ENCODE peak calls at places on chromosomes 16 and 17, in four cellular contexts. One of them, this sample, is unnamed.

GRCh38 chr16:15618392-15618791 is 24.6 kb downstream of the MARF1 start:
- DNase-seq in thoracic aorta: no peak
- DNase-seq in small intestine: no peak
- DNase-seq in tibial nerve: no peak
- DNase-seq in this sample: no peak

GRCh38 chr16:1859650-1860049 is 12.3 kb downstream of the MEIOB start:
- DNase-seq in thoracic aorta: no peak
- DNase-seq in small intestine: peak; percentile 64
- DNase-seq in tibial nerve: no peak
- DNase-seq in this sample: no peak

GRCh38 chr16:1183235-1183907 is 30.5 kb downstream of the CACNA1H start:
- DNase-seq in small intestine: no peak
- DNase-seq in tibial nerve: no peak
- DNase-seq in thoracic aorta: no peak
- DNase-seq in this sample: no peak

GRCh38 chr17:740240-741055 is 8.1 kb downstream of the TLCD3A start:
- DNase-seq in small intestine: no peak
- DNase-seq in tibial nerve: no peak
- DNase-seq in thoracic aorta: no peak
- DNase-seq in this sample: no peak

GRCh38 chr17:79844869-79845600 is 5.8 kb upstream of the CBX4 start:
- DNase-seq in thoracic aorta: no peak
- DNase-seq in tibial nerve: no peak
- DNase-seq in small intestine: peak; percentile 64
- DNase-seq in this sample: no peak

GRCh38 chr17:77036136-77036840 is 104.5 kb upstream of the SEC14L1 start:
- DNase-seq in tibial nerve: no peak
- DNase-seq in thoracic aorta: no peak
- DNase-seq in small intestine: no peak
- DNase-seq in this sample: no peak

GRCh38 chr17:12613566-12613965 is 52.1 kb upstream of the MYOCD start:
- DNase-seq in small intestine: no peak
- DNase-seq in thoracic aorta: no peak
- DNase-seq in tibial nerve: no peak
- DNase-seq in this sample: no peak

GRCh38 chr17:76940293-76940692 is 72.1 kb downstream of the MGAT5B start:
- DNase-seq in small intestine: no peak
- DNase-seq in tibial nerve: no peak
- DNase-seq in thoracic aorta: no peak
- DNase-seq in this sample: no peak

DNA sequence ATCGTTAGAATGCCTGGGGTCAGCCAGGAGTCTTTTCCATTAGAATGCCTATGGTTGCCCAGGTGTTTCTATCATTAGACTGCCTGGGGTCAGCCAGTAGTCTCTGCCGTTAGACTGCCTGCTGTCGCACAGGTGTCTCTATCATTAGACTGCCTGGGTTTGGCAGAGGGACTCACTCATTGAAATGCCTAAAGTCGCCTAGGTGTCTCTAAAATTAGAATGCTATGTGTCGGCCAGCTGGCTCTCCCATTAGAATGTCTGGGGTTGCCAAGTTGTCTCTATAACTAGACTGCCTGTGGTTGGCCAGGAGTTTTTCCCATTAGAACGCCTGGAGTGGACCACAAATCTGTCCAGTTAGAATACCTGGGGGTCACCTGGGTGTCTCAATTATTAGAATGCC is 2266.5 kb downstream of the TP53TG3F start:
- DNase-seq in tibial nerve: no peak
- DNase-seq in small intestine: no peak
- DNase-seq in thoracic aorta: no peak
- DNase-seq in this sample: no peak
- H3K9me3 ChIP-seq in tibial nerve: peaks cover 4% of the 10 kb centered on the region
- H3K9me3 ChIP-seq in small intestine: no peaks in the 10 kb centered on the region
- H3K9me3 ChIP-seq in thoracic aorta: peaks cover 4% of the 10 kb centered on the region
- H3K9me3 ChIP-seq in this sample: peaks cover 10% of the 10 kb centered on the region

DNA sequence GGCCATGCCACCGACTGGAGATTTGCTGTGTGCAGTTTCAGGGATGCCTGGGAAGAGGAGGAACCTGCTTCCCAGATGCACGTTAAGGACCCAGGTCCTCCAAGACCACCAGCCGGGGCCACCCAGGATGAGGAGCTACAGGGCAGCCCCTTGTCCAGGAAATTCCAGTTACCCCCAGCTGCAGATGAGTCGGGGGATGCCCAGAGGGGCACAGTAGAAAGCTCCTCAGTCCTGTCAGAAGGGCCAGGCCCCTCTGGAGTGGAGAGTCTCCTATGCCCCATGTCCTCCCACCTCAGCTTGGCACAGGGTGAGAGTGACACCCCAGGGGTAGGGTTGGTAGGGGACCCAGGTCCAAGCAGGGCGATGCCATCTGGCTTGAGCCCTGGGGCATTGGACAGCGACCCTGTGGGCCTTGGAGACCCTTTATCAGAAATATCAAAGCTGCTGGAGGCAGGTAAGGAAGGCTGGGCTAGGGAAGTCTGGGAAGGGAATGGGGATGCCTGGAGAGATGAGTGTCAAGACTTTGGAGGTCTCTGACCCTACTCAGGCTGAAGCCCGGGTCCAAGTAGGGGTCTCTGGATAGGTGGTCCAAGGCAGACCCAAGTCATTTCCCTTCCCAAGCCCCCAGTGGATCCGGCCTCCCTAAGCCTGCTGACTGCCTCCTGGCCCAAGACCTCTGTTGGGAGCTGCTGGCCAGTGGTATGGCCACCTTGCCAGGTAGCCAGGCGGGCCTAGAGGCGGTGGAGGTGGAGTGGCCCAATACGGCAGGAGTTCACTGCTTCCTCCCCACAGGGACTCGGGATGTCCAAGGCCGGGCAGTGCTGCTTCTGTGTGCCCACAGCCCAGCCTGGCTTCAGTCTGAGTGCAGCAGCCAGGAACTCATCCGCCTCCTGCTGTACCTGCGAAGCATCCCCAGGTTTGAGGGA is 1.0 kb downstream of the PLEKHG4 start:
- DNase-seq in tibial nerve: no peak
- DNase-seq in small intestine: no peak
- DNase-seq in thoracic aorta: no peak
- DNase-seq in this sample: no peak
- H3K4me3 ChIP-seq in tibial nerve: peak overlapping the region; percentile 38
- H3K4me3 ChIP-seq in small intestine: no peak overlapping the region
- H3K4me3 ChIP-seq in thoracic aorta: no peak overlapping the region
- H3K4me3 ChIP-seq in this sample: no peak overlapping the region

GRCh38 chr16:12063435-12063834 is 86.9 kb downstream of the SNX29 start:
- DNase-seq in small intestine: no peak
- DNase-seq in thoracic aorta: no peak
- DNase-seq in tibial nerve: no peak
- DNase-seq in this sample: no peak

GRCh38 chr16:12061336-12062055 is 85.0 kb downstream of the SNX29 start:
- DNase-seq in small intestine: no peak
- DNase-seq in tibial nerve: no peak
- DNase-seq in thoracic aorta: no peak
- DNase-seq in this sample: no peak

GRCh38 chr16:12060751-12061150 is 84.2 kb downstream of the SNX29 start:
- DNase-seq in tibial nerve: no peak
- DNase-seq in thoracic aorta: no peak
- DNase-seq in small intestine: no peak
- DNase-seq in this sample: no peak

GRCh38 chr16:12063004-12063395 is 86.5 kb downstream of the SNX29 start:
- DNase-seq in small intestine: no peak
- DNase-seq in thoracic aorta: no peak
- DNase-seq in tibial nerve: no peak
- DNase-seq in this sample: no peak

DNA sequence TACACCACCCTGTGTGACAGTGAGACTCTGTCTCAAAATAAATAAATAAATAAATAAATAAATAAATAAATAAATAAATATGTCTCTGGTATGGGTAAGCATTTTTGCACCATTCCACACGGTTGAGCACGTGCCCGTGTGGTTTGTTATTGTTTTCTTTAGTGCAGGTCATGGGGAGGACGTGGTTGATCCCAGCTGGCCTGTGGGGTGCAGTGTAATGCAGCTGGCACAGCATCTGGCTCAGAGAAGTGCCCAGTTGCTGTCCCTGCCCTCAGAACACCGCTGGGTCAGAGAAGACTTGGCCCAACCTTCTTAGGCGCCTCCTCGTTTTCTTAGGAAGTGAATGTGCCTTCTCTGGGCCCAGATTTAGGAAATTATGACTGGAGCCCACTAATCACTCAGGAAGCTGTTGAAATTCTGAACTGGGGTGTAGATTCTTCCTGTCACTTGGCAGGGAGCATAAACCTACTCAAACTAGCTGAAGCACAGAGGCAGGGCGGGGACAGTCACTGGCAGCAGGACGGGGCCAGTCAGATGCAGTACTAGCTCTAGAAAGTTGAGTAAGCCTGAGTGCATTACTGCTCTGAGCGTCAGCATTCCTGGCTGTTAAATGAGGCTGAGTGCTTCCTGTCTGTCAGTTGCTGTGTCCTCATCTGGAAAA is 85.9 kb downstream of the SNX29 start:
- DNase-seq in thoracic aorta: peak; percentile 90
- DNase-seq in small intestine: peak; percentile 6
- DNase-seq in tibial nerve: peak; percentile 68
- DNase-seq in this sample: no peak
- H3K27ac ChIP-seq in thoracic aorta: peak overlapping the region; percentile 95
- H3K27ac ChIP-seq in small intestine: peak overlapping the region; percentile 79
- H3K27ac ChIP-seq in tibial nerve: peak overlapping the region; percentile 86
- H3K27ac ChIP-seq in this sample: no peak overlapping the region

DNA sequence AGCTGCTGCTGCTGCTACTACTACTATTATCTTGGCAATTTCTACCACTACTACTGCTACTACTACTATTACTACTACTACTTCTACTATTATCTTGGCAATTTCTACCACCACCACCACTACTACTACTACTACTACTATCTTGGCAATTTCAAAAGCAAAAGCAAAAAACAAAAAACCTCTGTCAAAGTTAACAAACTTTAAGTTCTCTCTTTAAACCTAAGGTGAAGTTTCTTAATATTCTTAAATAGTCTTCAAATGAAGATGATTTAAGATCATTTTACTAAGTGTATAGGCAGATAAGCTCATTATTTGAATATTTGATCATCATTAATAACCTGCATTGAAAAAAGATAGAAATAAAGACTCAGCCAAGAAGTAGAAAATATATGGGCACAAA is 118.5 kb downstream of the BRIP1 start:
- DNase-seq in thoracic aorta: no peak
- DNase-seq in tibial nerve: no peak
- DNase-seq in small intestine: no peak
- DNase-seq in this sample: no peak
- H3K9me3 ChIP-seq in thoracic aorta: peaks cover 4% of the 10 kb centered on the region
- H3K9me3 ChIP-seq in tibial nerve: no peaks in the 10 kb centered on the region
- H3K9me3 ChIP-seq in small intestine: no peaks in the 10 kb centered on the region
- H3K9me3 ChIP-seq in this sample: no peaks in the 10 kb centered on the region

This sample was measured in effector memory CD4-positive, alpha-beta T cell.